ENCODE peak calls at places on chromosomes 3 and 15, in five cellular contexts. N is endothelial cell of umbilical vein, W is suprapubic skin, D is GM23338, P is spleen. Z is an unnamed sample.

GRCh38 chr15:88624156-88624970 is 3.2 kb downstream of the AEN start:
- DNase-seq in W (peak), N (peak), D (peak), P (no peak), Z (no peak)

GRCh38 chr3:171187706-171188290 is 161.3 kb upstream of the SLC2A2 start:
- DNase-seq in N (peak), P (no peak), D (peak), W (no peak), Z (no peak)

GRCh38 chr3:157516928-157517327 is 13.7 kb upstream of the VEPH1 start:
- DNase-seq in P (no peak), N (no peak), W (no peak), D (no peak), Z (no peak)

GRCh38 chr15:47194718-47195117 is 522.6 kb upstream of the SEMA6D start:
- DNase-seq in P (no peak), W (no peak), D (peak), N (peak), Z (no peak)

GRCh38 chr15:25176991-25177954 is 222.5 kb downstream of the SNRPN start:
- DNase-seq in D (no peak), N (no peak), P (peak), W (peak), Z (no peak)

GRCh38 chr3:59717679-59718205 is 667.9 kb upstream of the CFAP20DC start:
- DNase-seq in P (no peak), D (peak), W (no peak), N (no peak), Z (no peak)

GRCh38 chr3:86923071-86923476 is 67.9 kb downstream of the VGLL3 start:
- DNase-seq in P (no peak), D (no peak), N (no peak), W (no peak), Z (no peak)

GRCh38 chr3:10185804-10186762 is 21.4 kb downstream of the IRAK2 start:
- DNase-seq in D (no peak), W (no peak), P (no peak), N (no peak), Z (no peak)

GRCh38 chr3:105967117-105967516 is 98.3 kb upstream of the CBLB start:
- DNase-seq in P (no peak), W (no peak), D (no peak), N (peak), Z (no peak)

GRCh38 chr3:100141576-100141975 is 27.3 kb upstream of the FILIP1L start:
- DNase-seq in W (no peak), N (no peak), P (no peak), D (no peak), Z (no peak)

GRCh38 chr15:38651328-38652038 is 86.9 kb upstream of the RASGRP1 start:
- DNase-seq in W (no peak), D (peak), N (no peak), P (peak), Z (no peak)

GRCh38 chr3:150414273-150414672 is 6.2 kb downstream of the TSC22D2 start:
- DNase-seq in W (no peak), D (no peak), P (no peak), N (peak), Z (no peak)
- TF ChIP-seq POLR2AphosphoS5 in W (no peak), D (no peak), P (no peak), N (no peak), Z (no peak)

DNA sequence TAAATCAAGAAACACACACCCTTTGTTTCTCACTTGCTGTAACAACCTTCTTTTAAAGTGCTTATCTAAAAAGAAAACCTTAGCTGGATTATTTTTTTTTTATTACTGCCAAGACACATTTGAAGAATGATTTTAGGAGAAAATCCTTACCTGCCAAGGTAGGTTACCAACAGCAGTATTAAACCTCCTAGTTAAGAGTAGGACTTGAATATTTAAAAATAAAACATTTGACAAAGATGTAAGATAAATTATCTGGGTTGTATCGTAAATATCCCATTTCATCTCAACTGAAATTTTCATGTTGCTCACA is 192.1 kb downstream of the PDZRN3 start:
- DNase-seq in D (no peak), P (no peak), W (no peak), N (no peak), Z (no peak)
- TF ChIP-seq CTCF in D (no peak), P (no peak), W (no peak), N (no peak), Z (no peak)

DNA sequence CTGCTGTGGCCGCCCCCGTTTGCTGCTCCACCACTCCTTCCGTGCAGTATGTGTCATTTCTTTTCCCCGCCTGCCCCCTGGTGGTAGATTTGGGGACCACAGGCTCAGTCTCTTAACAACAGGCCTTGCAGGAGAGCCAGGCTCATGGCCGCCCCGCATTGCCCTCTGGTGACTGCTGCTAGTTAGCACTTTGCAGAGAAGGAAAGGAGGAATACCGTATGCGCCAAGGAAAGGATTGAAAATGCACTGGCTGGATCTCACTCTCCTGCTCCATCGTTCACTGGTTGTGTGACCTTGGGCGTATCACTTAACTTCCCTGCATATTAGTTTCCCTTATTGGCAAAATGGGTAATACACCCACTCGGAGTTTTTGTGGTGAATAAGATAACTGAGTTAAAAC is 39.3 kb upstream of the PXYLP1 start:
- DNase-seq in W (peak), D (peak), P (peak), N (peak), Z (no peak)
- TF ChIP-seq POLR2AphosphoS5 in W (no peak), D (no peak), P (no peak), N (no peak), Z (peak)

DNA sequence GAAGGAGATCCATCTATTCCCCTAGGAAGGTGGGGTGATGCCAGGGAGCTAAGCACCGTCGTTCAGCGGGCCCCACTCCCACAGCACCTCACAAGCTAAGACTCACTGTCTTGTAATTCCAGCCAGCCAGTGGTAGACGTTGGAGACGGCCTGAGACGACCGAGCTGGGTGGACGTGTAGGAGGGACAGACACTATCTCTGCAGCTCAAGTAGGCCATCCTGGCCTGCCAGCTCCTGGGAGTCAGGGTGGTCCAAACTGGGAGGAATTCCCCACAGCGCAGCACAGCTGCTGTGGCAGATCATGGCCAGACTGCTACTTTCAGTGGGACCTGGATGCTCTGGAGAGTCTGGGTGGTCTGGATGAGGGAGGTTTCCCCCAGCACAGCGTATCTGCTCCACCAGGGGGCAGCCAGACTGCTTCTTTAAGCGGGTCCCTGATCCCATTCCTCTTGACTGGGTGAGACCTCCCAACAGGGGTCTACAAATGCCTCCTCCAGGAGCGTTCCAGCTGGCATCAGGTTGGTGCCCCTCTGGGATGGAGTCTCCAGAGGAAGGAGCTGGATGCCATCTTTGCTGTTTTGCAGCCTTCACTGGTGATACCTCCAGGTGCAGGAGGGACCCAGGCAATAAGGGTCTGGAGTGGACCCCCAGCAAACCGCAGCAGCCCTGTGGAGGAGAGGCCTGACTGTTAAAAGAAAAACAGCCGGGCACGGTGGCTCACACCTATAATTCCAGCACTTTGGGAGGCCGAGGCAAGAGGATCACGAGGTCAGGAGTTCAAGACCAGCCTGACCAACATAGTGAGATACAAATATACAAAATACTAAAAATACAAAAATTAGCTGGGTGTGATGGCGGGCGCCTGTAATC is 27.6 kb downstream of the GNB5 start:
- DNase-seq in N (no peak), P (no peak), W (no peak), D (peak), Z (no peak)
- TF ChIP-seq CTCF in N (peak), P (no peak), W (no peak), D (peak), Z (no peak)

DNA sequence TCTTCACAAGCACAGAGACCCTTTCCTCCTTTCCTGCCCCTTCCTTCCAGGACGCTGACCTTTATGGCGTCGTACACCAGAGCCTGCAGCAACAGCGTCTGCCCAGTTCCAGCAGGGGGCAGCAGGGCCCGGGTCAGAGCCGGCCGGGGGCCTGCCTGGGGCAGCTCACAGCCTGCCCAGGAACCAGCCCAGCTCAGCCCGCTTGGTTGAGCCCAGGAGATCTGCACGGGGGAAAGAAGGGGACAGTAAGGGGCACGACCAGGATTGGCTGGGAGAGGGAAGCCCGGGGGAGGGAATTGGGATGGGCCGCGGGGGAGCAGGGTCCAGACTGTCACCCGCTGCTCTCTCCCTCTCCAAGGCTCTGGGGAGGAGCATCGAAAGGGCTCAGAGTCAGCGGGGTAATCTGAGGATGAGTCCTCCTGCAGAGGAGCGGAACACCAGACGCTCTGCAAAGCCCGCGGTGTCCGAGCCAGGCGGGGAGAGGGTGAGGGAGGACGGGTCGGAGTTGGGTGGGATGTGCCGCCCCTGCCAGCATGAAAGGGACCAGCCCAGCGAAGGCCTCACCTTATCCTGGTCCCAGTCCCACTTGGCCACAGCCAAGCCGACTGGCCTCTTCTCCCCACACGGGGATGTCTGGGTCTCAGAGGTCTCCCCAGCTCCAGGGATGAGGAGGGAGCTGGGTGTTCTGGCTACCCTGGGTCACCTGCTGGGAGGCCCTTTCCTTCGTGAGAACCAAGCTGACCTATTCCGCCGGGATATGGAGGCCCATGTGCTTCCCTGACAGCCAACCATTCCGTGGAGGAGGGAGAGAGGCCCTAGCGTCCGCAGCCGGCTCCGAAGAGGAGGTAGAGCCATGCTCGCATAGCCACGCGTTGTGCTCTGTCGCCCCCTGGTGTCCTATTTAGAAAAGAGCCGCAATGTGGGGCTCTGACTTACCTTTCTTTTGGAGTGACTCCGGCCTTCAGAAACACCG is 7.4 kb upstream of the IGDCC3 start:
- DNase-seq in N (peak), P (peak), W (peak), D (peak), Z (no peak)
- TF ChIP-seq POLR2AphosphoS5 in N (no peak), P (no peak), W (no peak), D (peak), Z (no peak)